ENCODE peak calls at places on chromosomes 1 and 21, in nine cellular contexts. D, Y, E, G, Z, B, K, M and X are unnamed samples.

GRCh38 chr1:216582151-216582550 is 141.1 kb downstream of the ESRRG start:
- DNase-seq in G (no peak), E (no peak), Z (peak; percentile 60), B (no peak), D (no peak), K (no peak), Y (no peak), M (no peak), X (no peak)

GRCh38 chr1:84271452-84272273 is 29.8 kb upstream of the SAMD13 start:
- DNase-seq in M (peak; percentile 41), G (peak; percentile 52), B (peak; percentile 25), Y (no peak), Z (peak; percentile 54), E (no peak), K (no peak), D (peak; percentile 14), X (no peak)

GRCh38 chr1:87922885-87923284 is 594.2 kb downstream of the LMO4 start:
- DNase-seq in D (no peak), K (no peak), B (no peak), E (no peak), G (no peak), Z (no peak), Y (no peak), M (no peak), X (no peak)

GRCh38 chr1:185215911-185216310 is 58.9 kb downstream of the SWT1 start:
- DNase-seq in Z (no peak), E (no peak), B (no peak), D (no peak), K (no peak), M (no peak), Y (no peak), G (peak; percentile 45), X (no peak)

GRCh38 chr21:24941316-24942185 is 665.7 kb downstream of the MRPL39 start:
- DNase-seq in Y (no peak), E (no peak), M (no peak), G (no peak), D (no peak), K (no peak), Z (no peak), B (peak; percentile 1), X (no peak)

GRCh38 chr1:12480748-12481362 is 137.2 kb downstream of the DHRS3 start:
- DNase-seq in Y (no peak), D (peak; percentile 94), G (peak; percentile 94), Z (no peak), B (no peak), K (no peak), E (no peak), M (peak; percentile 98), X (no peak)

GRCh38 chr1:162502928-162503327 is 5.3 kb downstream of the UHMK1 start:
- DNase-seq in M (no peak), B (no peak), Y (no peak), K (no peak), G (peak; percentile 80), E (no peak), Z (no peak), D (no peak), X (no peak)

GRCh38 chr1:173477286-173478098 is at the start of gene PRDX6:
- DNase-seq in D (peak; percentile 80), Z (no peak), G (peak; percentile 95), M (peak; percentile 46), B (no peak), E (peak; percentile 90), K (peak; percentile 77), Y (no peak), X (peak; percentile 68)

GRCh38 chr21:33198346-33199135 is 31.2 kb upstream of the IFNAR2 start:
- DNase-seq in M (no peak), Z (no peak), B (no peak), Y (no peak), E (no peak), G (peak; percentile 67), D (no peak), K (no peak), X (peak; percentile 46)

GRCh38 chr1:8604041-8604942 is 213.1 kb downstream of the RERE start:
- DNase-seq in M (no peak), D (no peak), B (no peak), K (no peak), E (no peak), G (no peak), Y (no peak), Z (no peak), X (no peak)

GRCh38 chr1:3183439-3183838 is 114.4 kb downstream of the PRDM16 start:
- DNase-seq in E (no peak), Y (no peak), D (no peak), K (no peak), Z (no peak), M (no peak), G (no peak), B (no peak), X (no peak)

GRCh38 chr1:206915085-206915735 is 6.5 kb downstream of the FCMR start:
- DNase-seq in D (no peak), B (no peak), Y (no peak), E (no peak), K (no peak), Z (no peak), G (no peak), M (no peak), X (no peak)

GRCh38 chr1:16921391-16922185 is at the start of gene CROCC:
- DNase-seq in K (no peak), D (peak; percentile 56), M (no peak), E (no peak), B (peak; percentile 99), Z (peak; percentile 94), G (no peak), Y (peak; percentile 69), X (no peak)

GRCh38 chr1:145846191-145846590 is 761 bp downstream of the NUDT17 start:
- DNase-seq in Z (peak; percentile 69), D (peak; percentile 46), B (peak; percentile 85), E (no peak), K (no peak), Y (no peak), G (peak; percentile 73), M (peak; percentile 21), X (no peak)

GRCh38 chr1:172990598-172991215 is 60.0 kb downstream of the TNFSF18 start:
- DNase-seq in Z (no peak), K (no peak), G (peak; percentile 62), E (no peak), Y (no peak), M (no peak), D (peak; percentile 61), B (no peak), X (no peak)

GRCh38 chr1:89945852-89946476 is 48.9 kb upstream of the ZNF326 start:
- DNase-seq in Y (no peak), B (no peak), E (no peak), G (peak; percentile 26), Z (no peak), M (no peak), K (no peak), D (no peak), X (no peak)

GRCh38 chr1:14067686-14068085 is 367.7 kb downstream of the PRDM2 start:
- DNase-seq in Z (no peak), M (no peak), D (no peak), K (no peak), B (no peak), Y (no peak), G (no peak), E (no peak), X (no peak)

GRCh38 chr1:7703321-7704213 is 67.5 kb upstream of the VAMP3 start:
- DNase-seq in Y (no peak), Z (peak; percentile 80), E (no peak), B (peak; percentile 94), D (no peak), G (no peak), M (no peak), K (no peak), X (no peak)

GRCh38 chr1:230868736-230869385 is 540 bp upstream of the C1orf198 start:
- DNase-seq in Y (peak; percentile 79), G (peak; percentile 68), E (no peak), K (no peak), B (no peak), M (peak; percentile 59), Z (peak; percentile 95), D (peak; percentile 45), X (peak; percentile 82)

GRCh38 chr1:234782057-234782800 is 172.3 kb upstream of the IRF2BP2 start:
- DNase-seq in G (peak; percentile 35), D (peak; percentile 17), M (no peak), Y (no peak), Z (peak; percentile 26), B (peak; percentile 37), K (no peak), E (no peak), X (no peak)

GRCh38 chr1:161781995-161782394 is 15.9 kb downstream of the ATF6 start:
- DNase-seq in M (no peak), K (no peak), D (no peak), G (peak; percentile 64), B (no peak), Z (no peak), Y (no peak), E (no peak), X (no peak)

GRCh38 chr1:216456682-216457081 is 33.4 kb upstream of the USH2A start:
- DNase-seq in E (no peak), K (no peak), G (peak; percentile 61), D (no peak), Z (peak; percentile 30), B (peak; percentile 40), Y (no peak), M (no peak), X (no peak)

GRCh38 chr1:24535021-24535424 is 20.9 kb upstream of the NCMAP start:
- DNase-seq in Y (no peak), K (no peak), E (no peak), G (no peak), M (peak; percentile 54), B (peak; percentile 59), D (no peak), Z (no peak), X (no peak)

GRCh38 chr1:168227620-168228019 is 1.8 kb downstream of the SFT2D2 start:
- DNase-seq in B (no peak), M (no peak), E (no peak), G (peak; percentile 73), K (no peak), Z (no peak), D (peak; percentile 87), Y (no peak), X (no peak)
- H3K4me3 ChIP-seq in B (no peak overlapping the region), M (no peak overlapping the region), E (peak overlapping the region; percentile 91), G (peak overlapping the region; percentile 85), K (peak overlapping the region; percentile 89), Z (no peak overlapping the region), D (peak overlapping the region; percentile 8), Y (no peak overlapping the region), X (no peak overlapping the region)

GRCh38 chr1:248824301-248824700 is 1.4 kb downstream of the SH3BP5L start:
- DNase-seq in Y (no peak), Z (no peak), B (no peak), K (no peak), D (no peak), E (no peak), G (no peak), M (no peak), X (no peak)
- H3K4me3 ChIP-seq in Y (no peak overlapping the region), Z (peak overlapping the region; percentile 86), B (no peak overlapping the region), K (peak overlapping the region; percentile 78), D (no peak overlapping the region), E (no peak overlapping the region), G (peak overlapping the region; percentile 80), M (peak overlapping the region; percentile 77), X (no peak overlapping the region)

GRCh38 chr1:111227434-111227833 is at the start of gene CHI3L2:
- DNase-seq in G (peak; percentile 58), E (no peak), B (no peak), K (no peak), D (no peak), Z (no peak), M (no peak), Y (no peak), X (no peak)
- H3K4me3 ChIP-seq in G (no peak within 1 kb of the TSS), E (no peak within 1 kb of the TSS), B (no peak within 1 kb of the TSS), K (no peak within 1 kb of the TSS), D (no peak within 1 kb of the TSS), Z (no peak within 1 kb of the TSS), M (no peak within 1 kb of the TSS), Y (no peak within 1 kb of the TSS), X (no peak within 1 kb of the TSS)

GRCh38 chr1:209132736-209133467 is 450.6 kb upstream of the CAMK1G start:
- DNase-seq in Y (no peak), E (no peak), B (no peak), Z (no peak), K (no peak), D (no peak), M (no peak), G (no peak), X (no peak)
- H3K4me3 ChIP-seq in Y (no peak overlapping the region), E (no peak overlapping the region), B (no peak overlapping the region), Z (no peak overlapping the region), K (no peak overlapping the region), D (no peak overlapping the region), M (no peak overlapping the region), G (no peak overlapping the region), X (no peak overlapping the region)